ENCODE peak calls at places on chromosomes 11 and 22, in four cellular contexts. V, C, G and I are unnamed samples.

GRCh38 chr11:119157088-119157487 is 8.2 kb downstream of the ABCG4 start:
- DNase-seq in V (no peak), C (no peak), G (no peak), I (no peak)

GRCh38 chr22:37353839-37354238 is 71.5 kb downstream of the CYTH4 start:
- DNase-seq in V (no peak), C (peak; percentile 94), G (no peak), I (no peak)

GRCh38 chr11:126452718-126453117 is 97.2 kb downstream of the ST3GAL4 start:
- DNase-seq in V (no peak), C (no peak), G (no peak), I (no peak)

GRCh38 chr11:43758942-43759341 is 78.4 kb downstream of the HSD17B12 start:
- DNase-seq in V (no peak), C (no peak), G (no peak), I (no peak)

GRCh38 chr11:65308281-65308891 is 6.3 kb upstream of the CDC42EP2 start:
- DNase-seq in V (no peak), C (no peak), G (no peak), I (no peak)

GRCh38 chr11:122737951-122738693 is 82.6 kb downstream of the UBASH3B start:
- DNase-seq in V (no peak), C (no peak), G (no peak), I (no peak)

GRCh38 chr11:72634472-72635095 is 39.6 kb downstream of the PDE2A start:
- DNase-seq in V (no peak), C (no peak), G (no peak), I (no peak)

GRCh38 chr22:50190182-50190951 is 4.7 kb downstream of the TRABD start:
- DNase-seq in V (peak; percentile 72), C (peak; percentile 55), G (peak; percentile 82), I (peak; percentile 84)

GRCh38 chr11:130181295-130182272 is 22.0 kb downstream of the ST14 start:
- DNase-seq in V (no peak), C (peak; percentile 73), G (no peak), I (peak; percentile 84)

GRCh38 chr11:61699737-61700160 is 19.6 kb downstream of the DAGLA start:
- DNase-seq in V (no peak), C (no peak), G (no peak), I (peak; percentile 58)

GRCh38 chr11:69202511-69203221 is 46.9 kb downstream of the SMIM38 start:
- DNase-seq in V (no peak), C (no peak), G (no peak), I (no peak)

GRCh38 chr11:134406264-134407185 is 5.5 kb downstream of the B3GAT1 start:
- DNase-seq in V (no peak), C (no peak), G (no peak), I (no peak)

GRCh38 chr11:117434481-117434880 is 106.8 kb downstream of the CEP164 start:
- DNase-seq in V (no peak), C (no peak), G (no peak), I (no peak)

GRCh38 chr22:46803031-46803880 is 40.8 kb downstream of the TBC1D22A start:
- DNase-seq in V (peak; percentile 64), C (peak; percentile 14), G (peak; percentile 86), I (peak; percentile 78)

GRCh38 chr11:128946646-128947045 is 4.0 kb upstream of the TP53AIP1 start:
- DNase-seq in V (no peak), C (no peak), G (no peak), I (no peak)
- H3K9me3 ChIP-seq in V (no peaks in the 10 kb centered on the region), C (no peaks in the 10 kb centered on the region), G (no peaks in the 10 kb centered on the region), I (no peaks in the 10 kb centered on the region)

DNA sequence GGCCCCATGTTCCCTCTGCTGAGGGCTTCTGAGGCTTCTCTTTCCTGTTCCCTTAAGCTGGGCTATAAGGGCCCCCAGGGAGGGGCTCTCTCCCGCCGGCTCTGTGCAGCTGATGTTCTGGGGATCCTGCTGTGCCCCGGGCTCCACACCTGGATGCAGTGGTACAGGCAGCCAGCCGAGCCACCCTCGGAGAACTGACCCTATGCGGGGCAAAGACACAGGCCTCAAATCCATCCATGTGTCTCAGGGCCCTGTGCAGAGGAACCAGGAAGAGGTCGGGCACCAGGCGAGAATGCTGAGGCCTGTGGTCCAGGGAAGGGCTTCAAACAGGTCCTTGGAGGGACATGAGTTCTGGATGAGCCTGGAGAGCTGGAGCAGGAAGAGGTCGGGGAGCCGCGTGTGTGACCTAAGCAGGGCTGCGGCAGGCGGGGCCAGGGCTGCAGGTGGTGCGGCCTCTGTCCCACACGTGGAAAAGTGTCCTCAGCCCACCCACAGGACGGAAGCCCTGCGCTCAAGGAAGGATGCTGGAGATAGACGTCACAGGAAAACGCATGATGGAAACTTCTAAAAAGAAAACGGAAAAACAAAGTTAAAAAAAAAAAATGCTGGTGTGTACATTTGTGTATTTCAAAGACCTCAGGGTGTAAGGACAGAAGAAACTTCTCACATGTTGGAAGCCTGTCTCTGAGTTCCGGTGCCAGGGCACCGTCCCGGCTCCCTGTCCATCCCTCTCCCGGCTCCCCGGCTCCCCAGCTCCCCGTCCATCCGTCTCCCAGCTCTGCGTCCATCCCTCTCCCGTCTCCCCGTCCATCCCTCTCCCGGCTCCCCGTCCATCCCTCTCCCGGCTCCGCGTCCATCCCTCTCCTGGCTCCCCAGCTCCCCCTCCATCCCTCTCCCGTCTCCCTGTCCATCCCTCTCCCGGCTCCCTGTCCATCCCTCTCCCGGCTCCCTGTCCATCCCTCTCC is 1149.2 kb downstream of the BRD1 start:
- DNase-seq in V (no peak), C (no peak), G (no peak), I (no peak)
- H3K9me3 ChIP-seq in V (peaks cover 4% of the 10 kb centered on the region), C (no peaks in the 10 kb centered on the region), G (no peaks in the 10 kb centered on the region), I (no peaks in the 10 kb centered on the region)

DNA sequence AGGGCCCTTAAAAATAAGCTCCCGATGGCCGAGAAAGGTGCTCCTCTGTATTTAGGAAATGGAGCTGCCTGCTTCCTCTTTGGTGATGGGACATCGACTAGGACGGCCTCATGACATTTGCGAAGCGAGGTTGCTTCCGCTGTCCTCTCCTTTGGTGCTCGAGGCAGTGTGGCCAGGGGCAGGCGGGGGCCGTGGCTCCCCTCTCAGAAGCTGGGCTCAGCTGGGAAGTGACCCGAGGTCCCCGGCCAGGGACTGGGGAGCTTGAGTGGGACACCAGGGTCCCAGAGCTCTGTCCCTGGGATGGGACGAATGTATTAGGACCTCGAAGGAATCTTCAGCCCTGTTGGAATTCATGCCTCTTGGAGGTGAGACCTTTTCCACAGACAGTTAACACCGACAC is 151.1 kb downstream of the CTTN start:
- DNase-seq in V (no peak), C (no peak), G (no peak), I (no peak)
- H3K9me3 ChIP-seq in V (no peaks in the 10 kb centered on the region), C (no peaks in the 10 kb centered on the region), G (no peaks in the 10 kb centered on the region), I (no peaks in the 10 kb centered on the region)

GRCh38 chr11:23012930-23013329 is 152.7 kb upstream of the CCDC179 start:
- DNase-seq in V (no peak), C (no peak), G (no peak), I (no peak)
- H3K9me3 ChIP-seq in V (no peaks in the 10 kb centered on the region), C (no peaks in the 10 kb centered on the region), G (no peaks in the 10 kb centered on the region), I (no peaks in the 10 kb centered on the region)

GRCh38 chr11:78244080-78244479 is 55.4 kb downstream of the USP35 start:
- DNase-seq in V (no peak), C (peak; percentile 61), G (no peak), I (no peak)

GRCh38 chr11:78248191-78248590 is 59.5 kb downstream of the USP35 start:
- DNase-seq in V (no peak), C (no peak), G (no peak), I (no peak)

GRCh38 chr11:78248903-78249302 is 60.2 kb downstream of the USP35 start:
- DNase-seq in V (no peak), C (no peak), G (no peak), I (no peak)

GRCh38 chr11:78241475-78241874 is 52.8 kb downstream of the USP35 start:
- DNase-seq in V (no peak), C (no peak), G (no peak), I (no peak)

DNA sequence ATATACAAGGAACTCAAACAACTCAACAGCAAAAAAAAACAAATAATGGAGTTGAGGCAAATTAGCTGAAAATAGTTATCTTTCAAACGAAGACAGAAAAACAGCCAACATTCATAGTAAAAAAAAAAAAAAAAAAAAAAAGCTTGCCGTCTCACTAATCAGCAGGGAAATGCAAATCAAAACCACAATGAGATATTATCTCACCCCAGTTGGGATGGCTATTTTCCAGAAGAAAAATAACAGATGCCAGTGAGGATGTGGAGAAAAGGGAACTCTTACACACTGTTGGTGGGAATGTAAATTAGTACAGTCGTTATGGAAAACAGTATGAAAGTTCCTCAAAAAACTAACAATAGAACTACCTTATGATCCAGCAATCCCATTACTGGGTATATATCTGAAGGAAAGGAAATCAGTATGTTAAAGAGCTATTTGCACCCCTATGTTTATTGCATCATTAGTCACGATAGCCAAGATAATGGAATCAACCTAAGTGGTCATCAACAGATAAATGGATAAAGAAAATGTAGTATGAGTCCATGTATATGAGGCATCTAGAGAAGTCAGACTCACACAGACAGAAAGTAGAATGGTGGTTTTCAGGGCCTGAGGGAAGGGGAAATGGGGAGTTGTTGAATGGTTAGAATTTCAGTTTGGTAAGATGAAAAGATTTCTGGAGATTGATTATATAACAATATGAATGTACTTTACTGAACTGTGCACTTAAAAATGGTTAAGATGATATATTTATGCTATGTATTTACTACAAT is 56.0 kb downstream of the USP35 start:
- DNase-seq in V (no peak), C (peak; percentile 80), G (no peak), I (no peak)
- H3K9me3 ChIP-seq in V (peaks cover 18% of the 10 kb centered on the region), C (no peaks in the 10 kb centered on the region), G (no peaks in the 10 kb centered on the region), I (peaks cover 4% of the 10 kb centered on the region)

GRCh38 chr22:47995718-47996117 is 1233.3 kb downstream of the TBC1D22A start:
- DNase-seq in V (no peak), C (no peak), G (no peak), I (no peak)
- H3K9me3 ChIP-seq in V (no peaks in the 10 kb centered on the region), C (no peaks in the 10 kb centered on the region), G (peaks cover 21% of the 10 kb centered on the region), I (no peaks in the 10 kb centered on the region)

GRCh38 chr11:94815705-94816344 is 47.7 kb downstream of the AMOTL1 start:
- DNase-seq in V (no peak), C (no peak), G (no peak), I (no peak)
- H3K9me3 ChIP-seq in V (peaks cover 3% of the 10 kb centered on the region), C (peaks cover 2% of the 10 kb centered on the region), G (peaks cover 35% of the 10 kb centered on the region), I (peaks cover 4% of the 10 kb centered on the region)